ENCODE peak calls at places on chromosomes 1 and 21, in nine cellular contexts. X is stimulated activated CD8-positive, alpha-beta memory T cell treated with anti-CD3 and anti-CD28 coated beads, Interleukin-4, amount 100 ng/mL, for 24 hours; F is kidney epithelial cell; R is hepatocyte; W is neural crest cell; L is transverse colon; P is GM13977; S is activated naive CD4-positive, alpha-beta T cell treated with anti-CD3 and anti-CD28 coated beads, Interleukin-2, amount 10 ng/mL, durations not matched to agents 7 days and 5 days; D is islet precursor cell. K is an unnamed sample.

GRCh38 chr21:27795418-27795817 is 828.5 kb upstream of the ADAMTS5 start:
- DNase-seq in X (no peak), F (no peak), R (no peak), W (no peak), L (no peak), P (no peak), S (no peak), D (no peak), K (no peak)

GRCh38 chr1:162568802-162569201 is 7.3 kb downstream of the UAP1 start:
- DNase-seq in X (no peak), F (no peak), R (no peak), W (no peak), L (no peak), P (no peak), S (no peak), D (no peak), K (no peak)

GRCh38 chr1:42434340-42434739 is 21.5 kb downstream of the ZMYND12 start:
- DNase-seq in X (no peak), F (no peak), R (no peak), W (no peak), L (no peak), P (no peak), S (no peak), D (no peak), K (no peak)

GRCh38 chr1:226678701-226679100 is 60.4 kb downstream of the ITPKB start:
- DNase-seq in X (no peak), F (no peak), R (no peak), W (no peak), L (no peak), P (no peak), S (peak; percentile 58), D (peak; percentile 44), K (no peak)

GRCh38 chr1:110502402-110502801 is 16.6 kb downstream of the KCNA10 start:
- DNase-seq in X (no peak), F (no peak), R (no peak), W (no peak), L (no peak), P (no peak), S (no peak), D (no peak), K (no peak)

GRCh38 chr1:236280438-236281285 is 1.1 kb downstream of the ERO1B start:
- DNase-seq in X (no peak), F (no peak), R (peak; percentile 18), W (no peak), L (peak; percentile 12), P (peak; percentile 42), S (peak; percentile 49), D (no peak), K (peak; percentile 64)

GRCh38 chr1:99745684-99746083 is 20.8 kb downstream of the FRRS1 start:
- DNase-seq in X (no peak), F (no peak), R (no peak), W (no peak), L (no peak), P (no peak), S (no peak), D (peak; percentile 57), K (no peak)

GRCh38 chr21:42988234-42988965 is 14.0 kb downstream of the PKNOX1 start:
- DNase-seq in X (no peak), F (no peak), R (no peak), W (no peak), L (no peak), P (no peak), S (no peak), D (no peak), K (no peak)